ENCODE peak calls at places on chromosomes 13 and 19, in five cellular contexts. One of them, this sample, is unnamed.

GRCh38 chr13:99307247-99307646 is at the start of gene GPR183:
- DNase-seq in choroid plexus epithelial cell: no peak
- DNase-seq in body of pancreas: peak
- DNase-seq in cardiac fibroblast: peak
- DNase-seq in breast epithelium: no peak
- DNase-seq in this sample: no peak

GRCh38 chr13:33817843-33818661 is at the start of gene RFC3:
- DNase-seq in breast epithelium: peak
- DNase-seq in choroid plexus epithelial cell: peak
- DNase-seq in cardiac fibroblast: peak
- DNase-seq in body of pancreas: peak
- DNase-seq in this sample: peak

GRCh38 chr13:36915106-36915505 is 4.9 kb downstream of the SMAD9 start:
- DNase-seq in cardiac fibroblast: no peak
- DNase-seq in choroid plexus epithelial cell: no peak
- DNase-seq in breast epithelium: no peak
- DNase-seq in body of pancreas: no peak
- DNase-seq in this sample: no peak

GRCh38 chr13:59568306-59568705 is 595.4 kb downstream of the DIAPH3 start:
- DNase-seq in cardiac fibroblast: no peak
- DNase-seq in choroid plexus epithelial cell: no peak
- DNase-seq in body of pancreas: no peak
- DNase-seq in breast epithelium: no peak
- DNase-seq in this sample: no peak

GRCh38 chr19:1503089-1503924 is 9.5 kb downstream of the ADAMTSL5 start:
- DNase-seq in breast epithelium: no peak
- DNase-seq in cardiac fibroblast: peak
- DNase-seq in body of pancreas: peak
- DNase-seq in choroid plexus epithelial cell: peak
- DNase-seq in this sample: peak

GRCh38 chr13:18212873-18213272 is 968.8 kb downstream of the TUBA3C start:
- DNase-seq in choroid plexus epithelial cell: peak
- DNase-seq in body of pancreas: peak
- DNase-seq in breast epithelium: no peak
- DNase-seq in cardiac fibroblast: peak
- DNase-seq in this sample: peak

GRCh38 chr19:31290926-31291590 is 58.2 kb downstream of the TSHZ3 start:
- DNase-seq in body of pancreas: no peak
- DNase-seq in cardiac fibroblast: no peak
- DNase-seq in breast epithelium: peak
- DNase-seq in choroid plexus epithelial cell: no peak
- DNase-seq in this sample: no peak

GRCh38 chr13:80237646-80238045 is 103.3 kb downstream of the SPRY2 start:
- DNase-seq in choroid plexus epithelial cell: peak
- DNase-seq in body of pancreas: no peak
- DNase-seq in breast epithelium: no peak
- DNase-seq in cardiac fibroblast: peak
- DNase-seq in this sample: peak

GRCh38 chr13:86585826-86586225 is 786.6 kb upstream of the SLITRK6 start:
- DNase-seq in body of pancreas: peak
- DNase-seq in breast epithelium: no peak
- DNase-seq in choroid plexus epithelial cell: peak
- DNase-seq in cardiac fibroblast: no peak
- DNase-seq in this sample: peak

GRCh38 chr13:80235131-80235530 is 105.8 kb downstream of the SPRY2 start:
- DNase-seq in choroid plexus epithelial cell: peak
- DNase-seq in body of pancreas: peak
- DNase-seq in breast epithelium: no peak
- DNase-seq in cardiac fibroblast: peak
- DNase-seq in this sample: peak

GRCh38 chr19:6664916-6665315 is 5.0 kb downstream of the TNFSF14 start:
- DNase-seq in cardiac fibroblast: no peak
- DNase-seq in breast epithelium: no peak
- DNase-seq in body of pancreas: no peak
- DNase-seq in choroid plexus epithelial cell: no peak
- DNase-seq in this sample: no peak

GRCh38 chr13:25037057-25037813 is 58.7 kb upstream of the PABPC3 start:
- DNase-seq in cardiac fibroblast: peak
- DNase-seq in choroid plexus epithelial cell: peak
- DNase-seq in breast epithelium: no peak
- DNase-seq in body of pancreas: peak
- DNase-seq in this sample: peak

GRCh38 chr13:20799726-20800416 is 26.1 kb upstream of the EEF1AKMT1 start:
- DNase-seq in cardiac fibroblast: peak
- DNase-seq in body of pancreas: no peak
- DNase-seq in breast epithelium: no peak
- DNase-seq in choroid plexus epithelial cell: no peak
- DNase-seq in this sample: peak

GRCh38 chr13:112247471-112248405 is 128.4 kb upstream of the SPACA7 start:
- DNase-seq in choroid plexus epithelial cell: no peak
- DNase-seq in cardiac fibroblast: no peak
- DNase-seq in breast epithelium: no peak
- DNase-seq in body of pancreas: no peak
- DNase-seq in this sample: no peak

GRCh38 chr13:81872581-81872980 is 1531.7 kb upstream of the SPRY2 start:
- DNase-seq in choroid plexus epithelial cell: peak
- DNase-seq in breast epithelium: no peak
- DNase-seq in cardiac fibroblast: no peak
- DNase-seq in body of pancreas: peak
- DNase-seq in this sample: no peak

GRCh38 chr19:50252111-50252886 is 48.9 kb downstream of the MYH14 start:
- DNase-seq in body of pancreas: peak
- DNase-seq in choroid plexus epithelial cell: peak
- DNase-seq in breast epithelium: no peak
- DNase-seq in cardiac fibroblast: peak
- DNase-seq in this sample: peak

GRCh38 chr13:49421391-49421790 is 22.5 kb downstream of the CAB39L start:
- DNase-seq in body of pancreas: peak
- DNase-seq in choroid plexus epithelial cell: peak
- DNase-seq in breast epithelium: no peak
- DNase-seq in cardiac fibroblast: no peak
- DNase-seq in this sample: no peak

GRCh38 chr19:5062195-5062594 is 93.3 kb downstream of the KDM4B start:
- DNase-seq in cardiac fibroblast: no peak
- DNase-seq in body of pancreas: no peak
- DNase-seq in breast epithelium: no peak
- DNase-seq in choroid plexus epithelial cell: no peak
- DNase-seq in this sample: no peak

GRCh38 chr19:49344516-49345423 is 9.6 kb downstream of the CD37 start:
- DNase-seq in breast epithelium: no peak
- DNase-seq in cardiac fibroblast: no peak
- DNase-seq in choroid plexus epithelial cell: no peak
- DNase-seq in body of pancreas: no peak
- DNase-seq in this sample: no peak

GRCh38 chr13:99626461-99627082 is 125.3 kb downstream of the TM9SF2 start:
- DNase-seq in choroid plexus epithelial cell: peak
- DNase-seq in breast epithelium: no peak
- DNase-seq in cardiac fibroblast: peak
- DNase-seq in body of pancreas: no peak
- DNase-seq in this sample: peak

GRCh38 chr19:15525291-15525690 is 17.0 kb downstream of the CYP4F22 start:
- DNase-seq in body of pancreas: no peak
- DNase-seq in choroid plexus epithelial cell: no peak
- DNase-seq in breast epithelium: no peak
- DNase-seq in cardiac fibroblast: no peak
- DNase-seq in this sample: no peak

GRCh38 chr13:109141716-109142115 is 512.3 kb downstream of the MYO16 start:
- DNase-seq in choroid plexus epithelial cell: no peak
- DNase-seq in breast epithelium: no peak
- DNase-seq in cardiac fibroblast: no peak
- DNase-seq in body of pancreas: no peak
- DNase-seq in this sample: no peak

GRCh38 chr19:55460670-55461258 is 678 bp downstream of the ISOC2 start:
- DNase-seq in breast epithelium: peak
- DNase-seq in body of pancreas: peak
- DNase-seq in choroid plexus epithelial cell: peak
- DNase-seq in cardiac fibroblast: peak
- DNase-seq in this sample: peak

GRCh38 chr19:51127755-51128154 is 3.0 kb downstream of the SIGLEC9 start:
- DNase-seq in body of pancreas: peak
- DNase-seq in cardiac fibroblast: peak
- DNase-seq in choroid plexus epithelial cell: peak
- DNase-seq in breast epithelium: no peak
- DNase-seq in this sample: no peak

GRCh38 chr13:90188237-90188636 is 1159.2 kb upstream of the MIR17HG start:
- DNase-seq in cardiac fibroblast: no peak
- DNase-seq in body of pancreas: no peak
- DNase-seq in choroid plexus epithelial cell: no peak
- DNase-seq in breast epithelium: no peak
- DNase-seq in this sample: no peak

GRCh38 chr19:41925208-41926003 is 2.8 kb downstream of the ERFL start:
- DNase-seq in cardiac fibroblast: no peak
- DNase-seq in choroid plexus epithelial cell: no peak
- DNase-seq in body of pancreas: no peak
- DNase-seq in breast epithelium: no peak
- DNase-seq in this sample: no peak

GRCh38 chr13:29065142-29065541 is 245.0 kb downstream of the MTUS2 start:
- DNase-seq in cardiac fibroblast: no peak
- DNase-seq in body of pancreas: no peak
- DNase-seq in choroid plexus epithelial cell: no peak
- DNase-seq in breast epithelium: no peak
- DNase-seq in this sample: no peak

GRCh38 chr13:72109863-72110262 is 242.9 kb upstream of the DACH1 start:
- DNase-seq in breast epithelium: no peak
- DNase-seq in choroid plexus epithelial cell: peak
- DNase-seq in body of pancreas: no peak
- DNase-seq in cardiac fibroblast: peak
- DNase-seq in this sample: no peak

GRCh38 chr19:45640849-45641273 is 1.7 kb upstream of the EML2 start:
- DNase-seq in body of pancreas: no peak
- DNase-seq in cardiac fibroblast: no peak
- DNase-seq in choroid plexus epithelial cell: no peak
- DNase-seq in breast epithelium: no peak
- DNase-seq in this sample: no peak

DNA sequence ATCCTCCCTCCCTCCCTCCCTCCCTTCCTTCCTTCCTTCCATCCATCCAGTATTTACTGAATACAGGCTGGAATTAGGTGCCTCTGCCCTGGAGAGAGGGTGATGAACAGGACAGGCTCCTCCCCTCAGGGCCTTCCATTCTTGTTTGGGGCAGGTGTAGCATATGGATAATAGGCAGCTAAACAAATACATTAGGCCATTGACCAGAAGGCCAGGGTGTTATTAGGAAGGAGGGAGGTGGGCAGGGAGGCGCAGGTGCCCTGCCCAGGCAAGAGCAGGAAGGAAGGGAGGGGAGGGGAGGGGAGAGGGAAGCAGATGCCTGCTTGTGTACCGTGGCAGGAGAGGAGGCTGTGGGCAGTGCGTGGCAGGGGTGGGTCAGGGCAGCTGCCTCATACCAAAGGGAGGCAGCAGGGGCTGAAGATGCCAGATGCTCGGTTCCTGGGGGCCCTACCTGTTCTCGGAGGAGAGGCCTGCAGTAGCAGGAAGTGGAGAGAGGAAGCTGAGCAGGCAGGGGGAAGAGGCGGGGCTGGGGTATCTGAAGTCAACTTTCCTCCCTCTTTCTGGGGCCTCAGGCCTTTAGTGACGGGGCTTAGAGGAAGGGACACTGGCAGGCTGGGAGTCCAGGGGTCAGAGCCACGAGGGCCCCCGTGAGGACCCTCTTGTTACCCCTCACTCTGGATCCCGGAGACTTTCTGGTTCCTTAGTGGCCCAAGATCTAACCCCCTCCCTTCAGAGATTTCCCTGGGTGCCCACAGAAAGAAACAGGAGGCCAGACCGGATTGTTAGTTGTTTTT is at the start of gene RINL:
- DNase-seq in breast epithelium: no peak
- DNase-seq in body of pancreas: peak
- DNase-seq in cardiac fibroblast: no peak
- DNase-seq in choroid plexus epithelial cell: no peak
- DNase-seq in this sample: no peak
- H3K4me3 ChIP-seq in breast epithelium: no peak
- H3K4me3 ChIP-seq in body of pancreas: no peak
- H3K4me3 ChIP-seq in cardiac fibroblast: no peak
- H3K4me3 ChIP-seq in choroid plexus epithelial cell: no peak
- H3K4me3 ChIP-seq in this sample: no peak

GRCh38 chr13:94617389-94618000 is 15.8 kb downstream of the GPR180 start:
- DNase-seq in breast epithelium: no peak
- DNase-seq in choroid plexus epithelial cell: peak
- DNase-seq in cardiac fibroblast: peak
- DNase-seq in body of pancreas: peak
- DNase-seq in this sample: peak

DNA sequence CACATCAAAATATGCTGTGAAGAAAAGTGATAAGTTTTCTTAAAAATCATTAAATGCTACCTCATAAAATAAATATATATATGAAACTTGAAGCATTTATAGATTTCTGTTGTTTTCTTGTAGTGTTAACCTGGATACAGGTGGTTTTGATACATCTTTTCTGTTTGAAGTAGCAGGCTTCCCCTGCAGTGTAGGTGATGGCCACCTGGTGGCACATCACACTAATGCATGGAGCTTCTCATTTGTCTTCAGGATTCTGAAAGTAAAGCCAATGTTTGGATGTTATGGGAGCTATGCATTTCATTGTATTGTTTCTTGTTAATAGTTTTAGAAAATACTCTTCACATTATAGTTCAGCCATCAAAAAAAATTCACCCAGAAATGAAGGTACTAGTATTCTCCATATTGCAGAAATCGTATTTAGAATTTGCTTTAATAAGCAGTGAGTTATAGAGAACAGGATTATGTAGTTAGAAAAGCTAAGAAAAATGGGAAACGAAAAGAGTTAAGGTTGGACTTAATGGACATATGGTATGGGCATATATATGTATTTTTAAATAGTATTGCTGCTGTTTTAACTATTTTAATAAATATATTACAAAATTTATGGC is 18.7 kb downstream of the GPR180 start:
- DNase-seq in breast epithelium: no peak
- DNase-seq in choroid plexus epithelial cell: peak
- DNase-seq in body of pancreas: no peak
- DNase-seq in cardiac fibroblast: peak
- DNase-seq in this sample: no peak
- TF ChIP-seq CTCF in breast epithelium: no peak
- TF ChIP-seq CTCF in choroid plexus epithelial cell: peak
- TF ChIP-seq CTCF in body of pancreas: peak
- TF ChIP-seq CTCF in cardiac fibroblast: peak
- TF ChIP-seq CTCF in this sample: peak

DNA sequence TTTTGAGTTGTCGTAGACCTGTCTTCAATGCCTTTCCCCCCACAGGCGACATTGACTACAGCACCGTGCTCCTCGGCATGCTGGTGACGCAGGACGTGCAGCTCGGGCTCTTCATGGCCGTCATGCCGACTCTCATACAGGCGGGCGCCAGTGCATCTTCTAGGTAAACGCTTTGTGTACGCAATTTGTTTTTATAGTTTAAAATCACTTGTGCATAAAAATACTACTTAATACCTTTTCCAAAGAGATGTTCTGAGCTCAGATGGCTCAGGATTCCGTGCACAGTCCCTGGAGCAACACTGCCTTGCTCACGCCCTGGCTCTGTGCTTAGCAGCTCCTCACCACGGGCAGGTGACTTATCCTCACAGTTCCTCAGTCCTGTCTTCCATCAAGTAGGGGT is 30.1 kb upstream of the DCUN1D2 start:
- DNase-seq in breast epithelium: no peak
- DNase-seq in cardiac fibroblast: no peak
- DNase-seq in choroid plexus epithelial cell: no peak
- DNase-seq in body of pancreas: no peak
- DNase-seq in this sample: no peak
- H3K4me3 ChIP-seq in breast epithelium: no peak
- H3K4me3 ChIP-seq in cardiac fibroblast: no peak
- H3K4me3 ChIP-seq in choroid plexus epithelial cell: no peak
- H3K4me3 ChIP-seq in body of pancreas: no peak
- H3K4me3 ChIP-seq in this sample: no peak

GRCh38 chr19:19026299-19026971 is 6.9 kb downstream of the SUGP2 start:
- DNase-seq in cardiac fibroblast: no peak
- DNase-seq in body of pancreas: peak
- DNase-seq in choroid plexus epithelial cell: peak
- DNase-seq in breast epithelium: peak
- DNase-seq in this sample: no peak
- TF ChIP-seq CTCF in cardiac fibroblast: no peak
- TF ChIP-seq CTCF in body of pancreas: no peak
- TF ChIP-seq CTCF in choroid plexus epithelial cell: peak
- TF ChIP-seq CTCF in breast epithelium: no peak
- TF ChIP-seq CTCF in this sample: peak